ENCODE peak calls at places on chromosomes 1 and 21, in seven cellular contexts. I, W, P, H, Y, A and V are unnamed samples.

GRCh38 chr1:57512386-57512785 is 88.5 kb upstream of the DAB1 start:
- DNase-seq in H (no peak), W (no peak), I (no peak), Y (no peak), A (no peak), P (no peak), V (no peak)

GRCh38 chr1:232432313-232432712 is 197.6 kb downstream of the SIPA1L2 start:
- DNase-seq in Y (no peak), A (no peak), I (no peak), H (no peak), W (no peak), P (no peak), V (peak; percentile 41)

GRCh38 chr1:51265618-51266017 is 29.5 kb downstream of the RNF11 start:
- DNase-seq in Y (no peak), H (peak; percentile 44), A (no peak), I (no peak), W (no peak), P (no peak), V (no peak)

GRCh38 chr1:235935506-235936224 is 69.0 kb upstream of the LYST start:
- DNase-seq in A (no peak), H (no peak), I (no peak), P (no peak), W (no peak), Y (no peak), V (no peak)

GRCh38 chr1:159282118-159282517 is 20.0 kb upstream of the FCER1A start:
- DNase-seq in W (no peak), A (no peak), H (no peak), I (no peak), Y (peak; percentile 79), P (no peak), V (no peak)

GRCh38 chr1:91572044-91572443 is 71.4 kb downstream of the CDC7 start:
- DNase-seq in I (no peak), Y (no peak), W (peak; percentile 31), P (no peak), A (no peak), H (no peak), V (no peak)

GRCh38 chr1:211874521-211875347 is 44.2 kb upstream of the LPGAT1 start:
- DNase-seq in I (no peak), H (no peak), A (no peak), W (no peak), Y (no peak), P (no peak), V (no peak)

GRCh38 chr1:10724052-10724494 is 72.4 kb downstream of the CASZ1 start:
- DNase-seq in A (peak; percentile 41), Y (peak; percentile 40), W (no peak), P (no peak), H (no peak), I (peak; percentile 10), V (peak; percentile 5)

GRCh38 chr1:1230656-1231399 is 973 bp downstream of the SDF4 start:
- DNase-seq in H (peak; percentile 27), W (no peak), Y (peak; percentile 56), I (peak; percentile 49), A (no peak), P (no peak), V (peak; percentile 75)

GRCh38 chr1:228282329-228283042 is 74.6 kb downstream of the OBSCN start:
- DNase-seq in P (no peak), W (no peak), I (no peak), A (no peak), H (no peak), Y (peak; percentile 80), V (no peak)

GRCh38 chr21:39345440-39345839 is 3.4 kb downstream of the HMGN1 start:
- DNase-seq in H (no peak), I (no peak), A (no peak), W (no peak), P (no peak), Y (no peak), V (no peak)

GRCh38 chr1:90717665-90718410 is 736 bp upstream of the BARHL2 start:
- DNase-seq in Y (no peak), A (no peak), I (no peak), W (peak; percentile 32), P (no peak), H (no peak), V (no peak)

GRCh38 chr1:112074711-112075110 is 85.2 kb upstream of the KCND3 start:
- DNase-seq in P (no peak), Y (no peak), I (no peak), W (no peak), A (no peak), H (no peak), V (no peak)

GRCh38 chr21:44872568-44873355 is 728 bp downstream of the PTTG1IP start:
- DNase-seq in H (no peak), I (no peak), A (no peak), Y (no peak), W (peak; percentile 50), P (no peak), V (peak; percentile 28)

GRCh38 chr1:96409087-96409486 is 312.5 kb upstream of the PTBP2 start:
- DNase-seq in W (no peak), P (no peak), H (no peak), Y (no peak), I (no peak), A (no peak), V (no peak)

GRCh38 chr1:117606608-117607261 is 887 bp downstream of the TENT5C start:
- DNase-seq in W (no peak), P (peak; percentile 40), I (no peak), A (no peak), Y (no peak), H (peak; percentile 32), V (no peak)

GRCh38 chr1:168386949-168387586 is 106.4 kb downstream of the TBX19 start:
- DNase-seq in A (no peak), W (peak; percentile 35), Y (no peak), P (peak; percentile 54), I (no peak), H (no peak), V (no peak)

GRCh38 chr1:94792876-94793605 is 27.1 kb upstream of the SLC44A3 start:
- DNase-seq in H (no peak), W (no peak), Y (no peak), A (no peak), P (no peak), I (peak; percentile 66), V (peak; percentile 60)

GRCh38 chr1:59552001-59552400 is 255.1 kb downstream of the FGGY start:
- DNase-seq in P (no peak), I (no peak), W (no peak), H (no peak), Y (no peak), A (no peak), V (no peak)

GRCh38 chr21:45308211-45309068 is 20.7 kb upstream of the POFUT2 start:
- DNase-seq in Y (peak; percentile 90), I (no peak), W (no peak), P (no peak), A (no peak), H (no peak), V (peak; percentile 91)

GRCh38 chr1:234732671-234733390 is 122.9 kb upstream of the IRF2BP2 start:
- DNase-seq in W (no peak), I (no peak), A (no peak), Y (no peak), P (no peak), H (no peak), V (no peak)

GRCh38 chr21:42343556-42343955 is 7.2 kb downstream of the TFF2 start:
- DNase-seq in Y (no peak), H (no peak), W (no peak), I (no peak), P (no peak), A (no peak), V (no peak)

GRCh38 chr1:205248793-205249601 is 21.3 kb downstream of the TMCC2 start:
- DNase-seq in H (no peak), A (no peak), I (no peak), W (no peak), P (no peak), Y (no peak), V (no peak)

GRCh38 chr1:202151045-202151444 is 6.5 kb upstream of the ARL8A start:
- DNase-seq in H (no peak), W (no peak), A (no peak), I (no peak), Y (no peak), P (no peak), V (no peak)